ENCODE peak calls at places on chromosomes 12 and 14, in eight cellular contexts. F is Caki2, B is progenitor cell of endocrine pancreas, Z is B cell, V is naive B cell, M is GM12865, K is DMS79 treated with DMSO at 0.1 percent for 48 hours, Y is T-helper 2 cell. D is an unnamed sample.

GRCh38 chr14:102512713-102513373 is 3.3 kb upstream of the ANKRD9 start:
- DNase-seq in Y (no peak), V (no peak), F (no peak), K (no peak), M (no peak), B (no peak), Z (no peak), D (no peak)

GRCh38 chr14:35220920-35221319 is 71.3 kb upstream of the PSMA6 start:
- DNase-seq in B (no peak), F (no peak), M (no peak), Z (no peak), K (no peak), V (no peak), Y (no peak), D (no peak)

GRCh38 chr14:102472815-102473158 is 36.8 kb downstream of the ANKRD9 start:
- DNase-seq in V (no peak), M (no peak), K (no peak), F (no peak), Z (no peak), B (no peak), Y (no peak), D (no peak)

GRCh38 chr14:104107611-104108569 is 22.4 kb downstream of the ASPG start:
- DNase-seq in Y (no peak), V (no peak), K (no peak), B (no peak), F (no peak), Z (no peak), M (no peak), D (peak)

GRCh38 chr14:101058571-101058970 is 155.0 kb upstream of the RTL1 start:
- DNase-seq in V (no peak), K (no peak), Z (no peak), B (no peak), Y (no peak), F (no peak), M (no peak), D (no peak)

GRCh38 chr14:32225378-32225920 is 22.4 kb upstream of the RNU6-8 start:
- DNase-seq in Y (no peak), K (no peak), B (no peak), Z (no peak), M (no peak), F (no peak), V (no peak), D (no peak)

GRCh38 chr14:103155826-103156394 is 32.6 kb downstream of the TNFAIP2 start:
- DNase-seq in V (no peak), Z (no peak), F (no peak), K (no peak), B (no peak), Y (no peak), M (no peak), D (no peak)

GRCh38 chr12:67751376-67751928 is 102.9 kb downstream of the DYRK2 start:
- DNase-seq in V (no peak), Z (no peak), Y (no peak), B (no peak), M (no peak), F (no peak), K (no peak), D (no peak)

GRCh38 chr12:112008918-112009317 is 4.0 kb downstream of the TMEM116 start:
- DNase-seq in V (no peak), B (no peak), K (no peak), M (no peak), Z (no peak), F (peak), Y (no peak), D (no peak)

GRCh38 chr14:59189281-59189821 is 884 bp downstream of the DAAM1 start:
- DNase-seq in M (peak), V (no peak), B (peak), Y (peak), Z (peak), K (peak), F (peak), D (peak)